ENCODE peak calls at places on chromosomes 6 and 20, in nine cellular contexts. P is lower lobe of right lung; B is T follicular helper cell; F is iris pigment epithelial cell; Q is endothelial cell; G is activated B cell treated with CpG ODN at 0.5 μM for 24 hours; N is body of pancreas; H is HepG2; J is stimulated activated CD8-positive, alpha-beta memory T cell treated with anti-CD3 and anti-CD28 coated beads, Interleukin-12 subunit alpha, Interleukin-12 subunit beta, amount 100 ng/mL, for 4 hours. Z is an unnamed sample.

GRCh38 chr6:29943053-29943966 is 978 bp downstream of the HLA-A start:
- DNase-seq in P (peak), B (no peak), F (no peak), Q (no peak), G (no peak), N (no peak), H (no peak), J (no peak), Z (no peak)

GRCh38 chr6:30544666-30545272 is 11.5 kb downstream of the GNL1 start:
- DNase-seq in P (no peak), B (no peak), F (peak), Q (no peak), G (no peak), N (no peak), H (peak), J (no peak), Z (peak)

GRCh38 chr20:54025166-54025835 is 45.1 kb downstream of the BCAS1 start:
- DNase-seq in P (no peak), B (no peak), F (peak), Q (no peak), G (no peak), N (no peak), H (no peak), J (no peak), Z (no peak)

GRCh38 chr6:146650799-146651481 is 52.2 kb downstream of the ADGB start:
- DNase-seq in P (no peak), B (no peak), F (no peak), Q (no peak), G (no peak), N (no peak), H (no peak), J (no peak), Z (no peak)

GRCh38 chr6:129748901-129749748 is 39.1 kb upstream of the ARHGAP18 start:
- DNase-seq in P (no peak), B (no peak), F (peak), Q (no peak), G (no peak), N (no peak), H (no peak), J (no peak), Z (no peak)

GRCh38 chr6:44801188-44801587 is 413.7 kb downstream of the CDC5L start:
- DNase-seq in P (no peak), B (no peak), F (no peak), Q (no peak), G (no peak), N (no peak), H (no peak), J (no peak), Z (no peak)

GRCh38 chr6:6825986-6826901 is 237.7 kb downstream of the LY86 start:
- DNase-seq in P (peak), B (no peak), F (peak), Q (no peak), G (peak), N (no peak), H (no peak), J (no peak), Z (no peak)

GRCh38 chr6:52645976-52646375 is 24.9 kb upstream of the TMEM14A start:
- DNase-seq in P (no peak), B (no peak), F (no peak), Q (no peak), G (no peak), N (no peak), H (no peak), J (no peak), Z (no peak)

GRCh38 chr20:10561302-10561701 is 112.5 kb downstream of the JAG1 start:
- DNase-seq in P (no peak), B (no peak), F (no peak), Q (no peak), G (no peak), N (no peak), H (no peak), J (no peak), Z (no peak)

GRCh38 chr6:38695227-38695900 is 7.6 kb downstream of the GLO1 start:
- DNase-seq in P (no peak), B (no peak), F (no peak), Q (no peak), G (no peak), N (no peak), H (no peak), J (no peak), Z (no peak)

GRCh38 chr6:85360794-85361642 is 88.9 kb upstream of the NT5E start:
- DNase-seq in P (no peak), B (no peak), F (peak), Q (no peak), G (no peak), N (no peak), H (peak), J (no peak), Z (no peak)

GRCh38 chr20:7841291-7841966 is 98.8 kb downstream of the HAO1 start:
- DNase-seq in P (no peak), B (no peak), F (peak), Q (no peak), G (no peak), N (no peak), H (no peak), J (no peak), Z (no peak)

GRCh38 chr6:18454446-18454845 is 67.3 kb downstream of the RNF144B start:
- DNase-seq in P (no peak), B (no peak), F (no peak), Q (no peak), G (no peak), N (no peak), H (no peak), J (no peak), Z (no peak)

GRCh38 chr6:133092771-133093170 is 148.4 kb upstream of the EYA4 start:
- DNase-seq in P (no peak), B (no peak), F (no peak), Q (no peak), G (no peak), N (no peak), H (no peak), J (no peak), Z (no peak)

GRCh38 chr6:52155791-52156576 is 30.2 kb upstream of the IL17A start:
- DNase-seq in P (no peak), B (no peak), F (peak), Q (peak), G (no peak), N (no peak), H (no peak), J (no peak), Z (peak)

GRCh38 chr6:37809144-37809543 is 10.4 kb upstream of the ZFAND3 start:
- DNase-seq in P (no peak), B (no peak), F (peak), Q (no peak), G (no peak), N (no peak), H (no peak), J (no peak), Z (no peak)

GRCh38 chr6:95805699-95806098 is 210.1 kb upstream of the FUT9 start:
- DNase-seq in P (no peak), B (no peak), F (no peak), Q (no peak), G (no peak), N (no peak), H (peak), J (no peak), Z (no peak)

GRCh38 chr20:41617059-41617921 is 887 bp downstream of the CHD6 start:
- DNase-seq in P (peak), B (peak), F (peak), Q (peak), G (peak), N (peak), H (peak), J (peak), Z (no peak)

GRCh38 chr6:12163149-12163548 is 127.0 kb upstream of the EDN1 start:
- DNase-seq in P (no peak), B (peak), F (peak), Q (no peak), G (no peak), N (no peak), H (no peak), J (no peak), Z (no peak)

GRCh38 chr6:151071295-151071694 is 168.5 kb upstream of the AKAP12 start:
- DNase-seq in P (no peak), B (no peak), F (peak), Q (no peak), G (no peak), N (no peak), H (peak), J (no peak), Z (no peak)

GRCh38 chr20:34495928-34496327 is 20.3 kb upstream of the DYNLRB1 start:
- DNase-seq in P (no peak), B (no peak), F (no peak), Q (no peak), G (no peak), N (no peak), H (no peak), J (no peak), Z (no peak)

GRCh38 chr6:118306640-118307238 is 241.4 kb upstream of the PLN start:
- DNase-seq in P (no peak), B (no peak), F (no peak), Q (no peak), G (no peak), N (no peak), H (no peak), J (no peak), Z (no peak)

GRCh38 chr20:33812673-33813462 is 1.7 kb downstream of the CHMP4B start:
- DNase-seq in P (no peak), B (no peak), F (no peak), Q (no peak), G (no peak), N (peak), H (peak), J (no peak), Z (peak)

GRCh38 chr6:66145867-66146266 is 438.8 kb upstream of the EYS start:
- DNase-seq in P (peak), B (no peak), F (no peak), Q (no peak), G (no peak), N (no peak), H (no peak), J (no peak), Z (no peak)

GRCh38 chr6:132209351-132209750 is 191.9 kb downstream of the MOXD1 start:
- DNase-seq in P (no peak), B (no peak), F (peak), Q (no peak), G (no peak), N (no peak), H (no peak), J (no peak), Z (peak)

GRCh38 chr20:48877299-48877698 is 44.2 kb upstream of the ARFGEF2 start:
- DNase-seq in P (no peak), B (no peak), F (peak), Q (no peak), G (no peak), N (no peak), H (no peak), J (no peak), Z (no peak)

GRCh38 chr20:47973519-47974233 is 188.4 kb upstream of the SULF2 start:
- DNase-seq in P (no peak), B (no peak), F (no peak), Q (peak), G (no peak), N (peak), H (peak), J (no peak), Z (no peak)